ENCODE peak calls at places on chromosomes 13 and 19, in four cellular contexts. R is MM.1S, O is right cardiac atrium, J is SJSA1. P is an unnamed sample.

GRCh38 chr19:55257461-55258411 is 1.1 kb downstream of the PPP6R1 start:
- DNase-seq in R (peak; percentile 27), O (no peak), J (peak; percentile 41), P (no peak)

GRCh38 chr13:32001392-32001768 is 30.2 kb upstream of the FRY start:
- DNase-seq in R (peak; percentile 41), O (peak; percentile 56), J (no peak), P (peak; percentile 6)

GRCh38 chr13:25901460-25902376 is 150.1 kb downstream of the SHISA2 start:
- DNase-seq in R (no peak), O (no peak), J (no peak), P (peak; percentile 34)

GRCh38 chr13:84439108-84439507 is 556.8 kb upstream of the SLITRK1 start:
- DNase-seq in R (no peak), O (no peak), J (no peak), P (no peak)

GRCh38 chr13:23673354-23673753 is 103.1 kb downstream of the TNFRSF19 start:
- DNase-seq in R (no peak), O (no peak), J (no peak), P (no peak)

GRCh38 chr13:30619731-30620130 is 2.0 kb downstream of the USPL1 start:
- DNase-seq in R (no peak), O (no peak), J (no peak), P (no peak)

GRCh38 chr19:28705008-28705407 is 507.9 kb downstream of the UQCRFS1 start:
- DNase-seq in R (no peak), O (no peak), J (peak; percentile 68), P (no peak)

GRCh38 chr13:102914629-102914935 is 68.8 kb downstream of the ERCC5 start:
- DNase-seq in R (no peak), O (no peak), J (no peak), P (no peak)

GRCh38 chr19:7831452-7831851 is 1.4 kb downstream of the EVI5L start:
- DNase-seq in R (no peak), O (no peak), J (no peak), P (no peak)

GRCh38 chr19:55809381-55810058 is 22.3 kb downstream of the NLRP11 start:
- DNase-seq in R (peak; percentile 48), O (peak; percentile 59), J (peak; percentile 56), P (peak; percentile 10)

GRCh38 chr13:97122381-97122996 is 99.6 kb upstream of the MBNL2 start:
- DNase-seq in R (no peak), O (no peak), J (no peak), P (no peak)

GRCh38 chr19:13781547-13781946 is 7.3 kb downstream of the C19orf53 start:
- DNase-seq in R (no peak), O (peak; percentile 90), J (peak; percentile 82), P (no peak)

GRCh38 chr19:3966051-3967017 is 4.6 kb downstream of the DAPK3 start:
- DNase-seq in R (no peak), O (peak; percentile 65), J (no peak), P (no peak)
- H3K27ac ChIP-seq in R (no peak overlapping the region), O (peak overlapping the region; percentile 63), J (no peak overlapping the region), P (no peak overlapping the region)

GRCh38 chr13:49812806-49813205 is 20.3 kb upstream of the KPNA3 start:
- DNase-seq in R (no peak), O (no peak), J (no peak), P (no peak)

GRCh38 chr13:49807681-49808080 is 15.2 kb upstream of the KPNA3 start:
- DNase-seq in R (no peak), O (no peak), J (no peak), P (no peak)

GRCh38 chr13:49810464-49810824 is 18.0 kb upstream of the KPNA3 start:
- DNase-seq in R (no peak), O (no peak), J (no peak), P (no peak)

GRCh38 chr13:49811527-49811908 is 19.0 kb upstream of the KPNA3 start:
- DNase-seq in R (no peak), O (no peak), J (no peak), P (no peak)

DNA sequence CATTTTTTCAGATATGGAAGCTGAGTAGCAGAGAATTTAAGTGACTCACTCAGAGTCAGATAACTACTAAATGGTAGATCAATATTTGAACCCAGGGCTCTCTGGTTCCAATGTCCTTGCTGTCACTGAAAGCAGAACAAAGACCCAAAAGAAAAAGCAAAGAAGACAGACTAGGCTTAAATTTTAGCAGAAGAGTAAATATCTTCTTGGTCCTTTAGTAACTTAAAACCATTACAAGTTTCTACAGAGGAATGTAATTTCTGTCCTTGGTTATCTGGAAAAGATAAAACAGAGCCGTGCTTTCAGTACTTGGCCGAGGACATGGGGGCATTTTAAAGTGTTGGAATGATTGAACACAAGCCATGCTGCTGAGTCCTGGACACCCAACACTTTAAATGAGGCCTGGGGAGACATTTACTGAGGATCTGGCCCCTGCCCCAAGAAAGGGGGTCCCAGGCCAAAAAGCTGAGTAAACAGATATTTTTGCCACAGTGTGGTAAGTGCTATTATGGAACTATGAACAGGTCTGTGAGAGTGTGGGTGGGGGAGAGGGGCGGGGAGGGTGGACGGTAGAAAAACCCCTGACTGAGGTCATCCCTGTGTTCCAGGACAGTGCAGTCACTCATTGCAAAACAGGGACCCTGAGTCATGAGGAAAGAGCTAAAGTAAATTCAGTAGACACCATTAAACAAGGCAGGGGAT is 18.5 kb upstream of the KPNA3 start:
- DNase-seq in R (no peak), O (no peak), J (no peak), P (no peak)
- H3K27ac ChIP-seq in R (no peak overlapping the region), O (peak overlapping the region; percentile 77), J (no peak overlapping the region), P (no peak overlapping the region)

DNA sequence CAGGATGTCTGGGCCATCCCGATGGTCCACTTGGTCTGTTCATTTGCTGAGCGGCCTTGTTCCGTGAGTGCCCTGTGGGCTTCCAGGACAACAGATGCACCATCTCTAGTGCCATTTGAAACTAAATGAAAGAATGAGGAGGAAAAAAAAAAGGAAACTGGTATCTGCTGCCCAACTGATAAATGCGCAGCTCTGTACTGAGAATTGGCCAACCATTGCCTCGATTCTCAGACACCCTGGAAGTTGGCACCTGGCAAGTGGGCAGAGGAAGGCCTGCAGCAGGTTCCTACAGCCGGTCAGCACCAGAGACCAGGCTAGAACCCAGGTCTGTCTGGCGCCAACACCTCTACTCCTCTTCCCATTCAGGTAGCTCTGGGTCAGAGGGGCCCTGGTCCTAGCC is 18.9 kb downstream of the SLC7A1 start:
- DNase-seq in R (no peak), O (no peak), J (no peak), P (no peak)
- H3K27ac ChIP-seq in R (no peak overlapping the region), O (no peak overlapping the region), J (no peak overlapping the region), P (no peak overlapping the region)

GRCh38 chr13:33448889-33449288 is 163.3 kb upstream of the STARD13 start:
- DNase-seq in R (no peak), O (no peak), J (no peak), P (no peak)

GRCh38 chr13:33445024-33445423 is 159.5 kb upstream of the STARD13 start:
- DNase-seq in R (no peak), O (no peak), J (no peak), P (no peak)

GRCh38 chr13:33445476-33445875 is 159.9 kb upstream of the STARD13 start:
- DNase-seq in R (no peak), O (no peak), J (no peak), P (no peak)

GRCh38 chr13:33450956-33451709 is 165.6 kb upstream of the STARD13 start:
- DNase-seq in R (no peak), O (no peak), J (no peak), P (no peak)

GRCh38 chr13:33446821-33447481 is 161.4 kb upstream of the STARD13 start:
- DNase-seq in R (no peak), O (no peak), J (no peak), P (no peak)
- H3K27ac ChIP-seq in R (no peak overlapping the region), O (no peak overlapping the region), J (no peak overlapping the region), P (no peak overlapping the region)

DNA sequence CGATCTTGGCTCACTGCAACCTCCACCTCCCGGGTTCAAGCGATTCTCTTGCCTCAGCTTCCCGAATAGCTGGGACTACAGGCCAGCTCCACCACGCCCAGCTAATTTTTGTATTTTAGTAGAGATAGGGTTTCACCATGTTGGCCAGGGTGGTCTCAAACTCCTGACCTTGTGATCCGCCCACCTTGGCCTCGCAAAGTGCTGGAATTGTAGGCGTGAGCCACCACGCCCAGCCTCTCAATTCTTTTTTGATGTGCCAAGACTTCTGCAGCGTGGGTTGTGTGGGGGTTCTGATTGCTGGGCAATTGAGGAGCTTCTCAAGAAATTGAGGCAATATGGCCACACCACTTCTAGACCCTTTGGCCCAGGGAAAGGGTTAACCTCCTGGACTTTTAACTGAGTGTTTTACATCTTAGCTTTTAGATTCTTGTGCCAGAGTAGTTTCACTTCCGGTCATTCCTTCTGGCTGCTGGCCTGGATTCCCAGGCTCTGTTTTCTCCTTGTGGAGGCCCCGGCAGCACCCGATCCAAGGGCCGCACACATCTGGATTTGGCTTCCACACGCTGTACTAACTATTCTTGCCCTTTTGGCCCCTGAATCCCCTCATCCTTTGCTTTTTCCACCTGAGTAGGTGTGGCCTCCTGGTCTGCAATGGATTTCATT is 14.7 kb downstream of the SMARCA4 start:
- DNase-seq in R (no peak), O (peak; percentile 89), J (no peak), P (no peak)
- H3K27ac ChIP-seq in R (no peak overlapping the region), O (peak overlapping the region; percentile 17), J (no peak overlapping the region), P (no peak overlapping the region)

GRCh38 chr19:15448778-15449619 is 757 bp downstream of the WIZ start:
- DNase-seq in R (no peak), O (peak; percentile 77), J (no peak), P (no peak)
- H3K27ac ChIP-seq in R (no peak overlapping the region), O (peak overlapping the region; percentile 55), J (no peak overlapping the region), P (peak overlapping the region; percentile 60)

GRCh38 chr13:27159806-27160563 is 11.6 kb downstream of the USP12 start:
- DNase-seq in R (no peak), O (no peak), J (no peak), P (no peak)
- H3K27ac ChIP-seq in R (no peak overlapping the region), O (no peak overlapping the region), J (no peak overlapping the region), P (no peak overlapping the region)

DNA sequence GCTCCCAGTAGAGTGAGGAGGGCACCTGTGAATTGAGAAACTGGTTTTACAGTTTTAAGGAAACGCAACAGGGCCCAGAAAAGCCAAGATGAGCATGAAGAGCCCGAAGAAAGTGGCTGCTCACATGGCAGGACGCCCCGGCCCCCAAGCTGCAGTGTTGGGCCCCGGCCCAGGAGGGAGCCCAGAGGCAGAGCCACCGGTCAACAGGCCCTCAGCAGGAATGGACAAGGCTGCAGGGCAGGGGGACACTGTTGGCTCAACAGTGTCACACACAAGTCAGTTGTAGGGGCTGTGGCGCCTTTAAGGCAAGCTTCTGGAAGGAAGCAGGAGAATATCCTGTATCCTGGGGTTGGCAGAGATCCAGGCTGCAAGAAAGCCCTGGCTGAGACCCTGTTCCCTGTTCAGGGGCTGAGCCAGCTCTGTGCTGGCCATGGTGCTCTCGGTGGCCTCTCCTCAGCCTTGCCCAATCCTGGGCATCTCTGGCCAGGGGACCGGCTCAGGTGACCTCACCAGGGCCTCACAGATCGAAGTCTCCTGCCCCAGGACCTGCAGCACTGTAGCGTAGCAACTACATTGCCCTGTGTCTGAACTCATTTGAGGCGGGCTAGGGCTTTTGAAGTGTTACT is 28.0 kb downstream of the UPF1 start:
- DNase-seq in R (no peak), O (peak; percentile 75), J (no peak), P (no peak)
- H3K27ac ChIP-seq in R (peak overlapping the region; percentile 57), O (no peak overlapping the region), J (no peak overlapping the region), P (no peak overlapping the region)